ENCODE peak calls at places on chromosomes 7 and 10, in ten cellular contexts. One of them, this sample, is unnamed.

GRCh38 chr10:110337906-110338305 is 33.2 kb upstream of the SMNDC1 start:
- DNase-seq in esophagus squamous epithelium: no peak
- DNase-seq in adrenal gland: peak; percentile 56
- DNase-seq in K562: no peak
- DNase-seq in HCT116: no peak
- DNase-seq in Peyer's patch: no peak
- DNase-seq in gastrocnemius medialis: no peak
- DNase-seq in thyroid gland: peak; percentile 26
- DNase-seq in transverse colon: no peak
- DNase-seq in HepG2: no peak
- DNase-seq in this sample: no peak

GRCh38 chr7:44536090-44536489 is 5.0 kb downstream of the NPC1L1 start:
- DNase-seq in esophagus squamous epithelium: no peak
- DNase-seq in adrenal gland: no peak
- DNase-seq in K562: no peak
- DNase-seq in HCT116: no peak
- DNase-seq in Peyer's patch: no peak
- DNase-seq in gastrocnemius medialis: no peak
- DNase-seq in thyroid gland: no peak
- DNase-seq in transverse colon: no peak
- DNase-seq in HepG2: no peak
- DNase-seq in this sample: no peak

GRCh38 chr10:75552171-75552570 is 120.7 kb downstream of the LRMDA start:
- DNase-seq in esophagus squamous epithelium: no peak
- DNase-seq in adrenal gland: no peak
- DNase-seq in K562: no peak
- DNase-seq in HCT116: no peak
- DNase-seq in Peyer's patch: no peak
- DNase-seq in gastrocnemius medialis: no peak
- DNase-seq in thyroid gland: no peak
- DNase-seq in transverse colon: no peak
- DNase-seq in HepG2: no peak
- DNase-seq in this sample: no peak

GRCh38 chr10:101158101-101159058 is 27.3 kb downstream of the TLX1 start:
- DNase-seq in esophagus squamous epithelium: no peak
- DNase-seq in adrenal gland: no peak
- DNase-seq in K562: no peak
- DNase-seq in HCT116: no peak
- DNase-seq in Peyer's patch: peak; percentile 24
- DNase-seq in gastrocnemius medialis: no peak
- DNase-seq in thyroid gland: no peak
- DNase-seq in transverse colon: no peak
- DNase-seq in HepG2: no peak
- DNase-seq in this sample: no peak

GRCh38 chr10:88979153-88979562 is 11.4 kb upstream of the FAS start:
- DNase-seq in esophagus squamous epithelium: no peak
- DNase-seq in adrenal gland: peak; percentile 73
- DNase-seq in K562: peak; percentile 16
- DNase-seq in HCT116: no peak
- DNase-seq in Peyer's patch: no peak
- DNase-seq in gastrocnemius medialis: peak; percentile 26
- DNase-seq in thyroid gland: no peak
- DNase-seq in transverse colon: no peak
- DNase-seq in HepG2: no peak
- DNase-seq in this sample: peak; percentile 56

GRCh38 chr7:2031496-2031895 is 201.2 kb downstream of the MAD1L1 start:
- DNase-seq in esophagus squamous epithelium: no peak
- DNase-seq in adrenal gland: no peak
- DNase-seq in K562: no peak
- DNase-seq in HCT116: no peak
- DNase-seq in Peyer's patch: no peak
- DNase-seq in gastrocnemius medialis: no peak
- DNase-seq in thyroid gland: no peak
- DNase-seq in transverse colon: no peak
- DNase-seq in HepG2: no peak
- DNase-seq in this sample: no peak

GRCh38 chr7:116097365-116098009 is 66.9 kb upstream of the TFEC start:
- DNase-seq in esophagus squamous epithelium: no peak
- DNase-seq in adrenal gland: no peak
- DNase-seq in K562: peak; percentile 28
- DNase-seq in HCT116: peak; percentile 75
- DNase-seq in Peyer's patch: no peak
- DNase-seq in gastrocnemius medialis: no peak
- DNase-seq in thyroid gland: no peak
- DNase-seq in transverse colon: no peak
- DNase-seq in HepG2: peak; percentile 57
- DNase-seq in this sample: peak; percentile 47

GRCh38 chr7:158424011-158424410 is 163.6 kb downstream of the PTPRN2 start:
- DNase-seq in esophagus squamous epithelium: no peak
- DNase-seq in adrenal gland: no peak
- DNase-seq in K562: no peak
- DNase-seq in HCT116: no peak
- DNase-seq in Peyer's patch: peak; percentile 14
- DNase-seq in gastrocnemius medialis: no peak
- DNase-seq in thyroid gland: no peak
- DNase-seq in transverse colon: no peak
- DNase-seq in HepG2: no peak
- DNase-seq in this sample: no peak

DNA sequence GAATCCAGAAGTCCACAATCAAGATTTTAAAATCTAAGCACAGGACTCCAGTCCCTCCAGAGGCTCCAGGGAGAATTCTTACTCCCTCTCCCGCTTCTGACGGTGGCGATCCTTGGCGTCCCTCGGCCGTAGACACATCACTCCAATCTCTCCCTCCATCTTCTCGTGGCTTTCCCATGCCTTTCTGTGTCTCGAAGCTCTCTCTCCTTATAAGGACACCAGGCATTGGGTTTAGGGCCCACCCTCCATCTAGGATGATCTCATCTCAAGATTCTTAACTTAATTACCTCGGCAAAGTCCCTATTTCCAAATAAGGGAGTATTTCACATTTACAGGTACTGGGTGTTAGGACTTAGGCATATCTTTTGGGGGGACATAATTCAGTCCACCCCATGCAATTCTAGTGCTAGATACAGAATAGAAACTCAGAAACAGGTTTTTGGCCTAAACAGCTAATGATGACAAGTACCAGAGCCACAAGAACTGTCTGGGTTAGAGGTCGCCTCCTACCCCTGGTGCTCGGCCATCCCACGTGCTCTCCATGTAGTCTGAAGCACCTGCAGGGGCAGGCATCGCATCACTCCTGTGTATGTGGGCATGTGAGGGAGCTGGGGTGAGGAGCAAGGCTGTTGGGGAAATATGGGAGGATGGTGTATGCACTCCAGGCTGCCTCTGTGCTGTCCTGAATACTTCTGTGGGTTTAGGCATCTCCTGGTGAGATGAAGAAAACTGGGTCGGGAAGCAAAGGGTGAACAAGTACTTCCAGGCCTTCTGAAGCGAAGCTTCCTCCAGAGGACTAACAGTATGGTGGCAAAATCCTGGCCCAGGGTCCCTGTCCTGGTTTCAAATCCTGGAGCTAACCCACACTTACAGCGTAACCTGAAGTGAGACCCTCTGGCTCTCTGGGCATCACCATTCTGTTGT is 298.3 kb upstream of the ZMIZ1 start:
- DNase-seq in esophagus squamous epithelium: no peak
- DNase-seq in adrenal gland: no peak
- DNase-seq in K562: no peak
- DNase-seq in HCT116: no peak
- DNase-seq in Peyer's patch: peak; percentile 15
- DNase-seq in gastrocnemius medialis: no peak
- DNase-seq in thyroid gland: no peak
- DNase-seq in transverse colon: no peak
- DNase-seq in HepG2: no peak
- DNase-seq in this sample: no peak
- TF ChIP-seq POLR2A in esophagus squamous epithelium: no peak
- TF ChIP-seq POLR2A in adrenal gland: no peak
- TF ChIP-seq POLR2A in K562: no peak
- TF ChIP-seq POLR2A in HCT116: no peak
- TF ChIP-seq POLR2A in Peyer's patch: no peak
- TF ChIP-seq POLR2A in gastrocnemius medialis: no peak
- TF ChIP-seq POLR2A in thyroid gland: no peak
- TF ChIP-seq POLR2A in transverse colon: no peak
- TF ChIP-seq POLR2A in HepG2: no peak
- TF ChIP-seq POLR2A in this sample: no peak

DNA sequence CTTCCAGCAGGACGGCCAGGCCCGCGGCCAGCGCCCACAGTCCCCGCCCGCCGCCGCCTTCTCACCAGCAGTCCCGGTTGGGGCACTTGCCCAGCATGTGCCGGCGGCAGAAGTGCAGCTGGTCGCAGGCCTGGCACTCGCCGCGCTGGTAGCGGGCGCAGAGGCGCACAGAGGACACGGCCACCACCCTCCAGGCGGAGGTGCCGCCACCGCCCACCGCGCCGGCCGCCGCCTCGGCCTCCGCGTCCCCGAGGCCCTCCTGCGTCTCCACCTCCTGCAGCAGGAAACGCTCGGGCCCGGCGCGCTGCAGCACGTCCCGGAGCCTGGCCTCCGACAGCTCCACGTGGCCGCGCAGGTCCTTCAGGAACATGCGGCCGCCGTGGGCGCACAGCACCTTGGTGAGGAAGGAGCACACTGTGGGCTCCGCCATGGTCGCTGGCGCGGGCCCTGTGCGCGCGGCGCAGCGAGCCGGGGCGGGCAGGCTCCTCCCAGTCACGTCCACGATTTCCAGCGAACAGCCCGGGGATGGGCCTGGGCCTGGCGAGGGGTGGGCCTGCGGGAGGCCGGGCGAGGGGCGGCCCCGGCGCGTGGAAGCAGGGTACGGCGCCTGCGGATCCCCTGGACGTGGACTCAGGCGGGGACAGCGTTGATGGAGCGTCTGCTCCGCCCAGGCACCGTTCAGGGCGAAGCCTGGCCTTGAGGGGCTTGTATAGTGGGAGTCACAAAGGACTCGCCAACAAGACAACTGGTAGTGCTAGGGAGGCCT is at the start of gene ZC3HAV1L:
- DNase-seq in esophagus squamous epithelium: no peak
- DNase-seq in adrenal gland: peak; percentile 63
- DNase-seq in K562: no peak
- DNase-seq in HCT116: peak; percentile 27
- DNase-seq in Peyer's patch: peak; percentile 60
- DNase-seq in gastrocnemius medialis: no peak
- DNase-seq in thyroid gland: peak; percentile 83
- DNase-seq in transverse colon: peak; percentile 46
- DNase-seq in HepG2: peak; percentile 31
- DNase-seq in this sample: no peak
- TF ChIP-seq POLR2A in esophagus squamous epithelium: no peak
- TF ChIP-seq POLR2A in adrenal gland: no peak
- TF ChIP-seq POLR2A in K562: no peak
- TF ChIP-seq POLR2A in HCT116: peak; percentile 91
- TF ChIP-seq POLR2A in Peyer's patch: no peak
- TF ChIP-seq POLR2A in gastrocnemius medialis: peak; percentile 8
- TF ChIP-seq POLR2A in thyroid gland: peak; percentile 88
- TF ChIP-seq POLR2A in transverse colon: peak; percentile 48
- TF ChIP-seq POLR2A in HepG2: peak; percentile 85
- TF ChIP-seq POLR2A in this sample: peak; percentile 52

GRCh38 chr7:26193432-26194206 is 6.9 kb downstream of the HNRNPA2B1 start:
- DNase-seq in esophagus squamous epithelium: no peak
- DNase-seq in adrenal gland: no peak
- DNase-seq in K562: no peak
- DNase-seq in HCT116: no peak
- DNase-seq in Peyer's patch: no peak
- DNase-seq in gastrocnemius medialis: no peak
- DNase-seq in thyroid gland: no peak
- DNase-seq in transverse colon: no peak
- DNase-seq in HepG2: no peak
- DNase-seq in this sample: no peak

GRCh38 chr7:26196305-26196704 is 4.2 kb downstream of the HNRNPA2B1 start:
- DNase-seq in esophagus squamous epithelium: no peak
- DNase-seq in adrenal gland: no peak
- DNase-seq in K562: no peak
- DNase-seq in HCT116: no peak
- DNase-seq in Peyer's patch: no peak
- DNase-seq in gastrocnemius medialis: no peak
- DNase-seq in thyroid gland: no peak
- DNase-seq in transverse colon: no peak
- DNase-seq in HepG2: no peak
- DNase-seq in this sample: no peak

GRCh38 chr7:26197153-26198115 is 3.1 kb downstream of the HNRNPA2B1 start:
- DNase-seq in esophagus squamous epithelium: no peak
- DNase-seq in adrenal gland: no peak
- DNase-seq in K562: no peak
- DNase-seq in HCT116: no peak
- DNase-seq in Peyer's patch: no peak
- DNase-seq in gastrocnemius medialis: no peak
- DNase-seq in thyroid gland: no peak
- DNase-seq in transverse colon: no peak
- DNase-seq in HepG2: no peak
- DNase-seq in this sample: no peak

GRCh38 chr7:26195182-26195581 is 5.4 kb downstream of the HNRNPA2B1 start:
- DNase-seq in esophagus squamous epithelium: no peak
- DNase-seq in adrenal gland: no peak
- DNase-seq in K562: no peak
- DNase-seq in HCT116: no peak
- DNase-seq in Peyer's patch: no peak
- DNase-seq in gastrocnemius medialis: no peak
- DNase-seq in thyroid gland: no peak
- DNase-seq in transverse colon: no peak
- DNase-seq in HepG2: no peak
- DNase-seq in this sample: no peak

DNA sequence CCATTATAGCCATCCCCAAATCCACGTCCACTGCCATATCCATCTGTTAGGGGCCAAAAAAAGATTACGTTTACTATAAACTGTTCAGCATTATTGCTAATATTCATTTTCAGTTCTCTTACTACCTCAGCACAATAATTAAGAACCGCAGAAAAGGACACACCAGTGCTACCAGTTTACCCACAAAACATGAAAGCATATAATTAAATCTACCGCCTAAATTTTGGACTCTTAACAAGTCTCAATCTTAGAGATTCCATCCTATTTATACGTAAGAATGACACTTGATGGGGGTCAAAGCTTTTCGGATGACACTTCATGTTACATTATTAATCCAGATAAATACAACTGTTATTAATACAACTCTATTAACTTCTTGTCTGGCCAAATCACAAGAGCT is 4.7 kb downstream of the HNRNPA2B1 start:
- DNase-seq in esophagus squamous epithelium: no peak
- DNase-seq in adrenal gland: no peak
- DNase-seq in K562: no peak
- DNase-seq in HCT116: no peak
- DNase-seq in Peyer's patch: no peak
- DNase-seq in gastrocnemius medialis: no peak
- DNase-seq in thyroid gland: no peak
- DNase-seq in transverse colon: no peak
- DNase-seq in HepG2: no peak
- DNase-seq in this sample: no peak
- TF ChIP-seq POLR2A in esophagus squamous epithelium: no peak
- TF ChIP-seq POLR2A in adrenal gland: no peak
- TF ChIP-seq POLR2A in K562: no peak
- TF ChIP-seq POLR2A in HCT116: no peak
- TF ChIP-seq POLR2A in Peyer's patch: no peak
- TF ChIP-seq POLR2A in gastrocnemius medialis: no peak
- TF ChIP-seq POLR2A in thyroid gland: no peak
- TF ChIP-seq POLR2A in transverse colon: no peak
- TF ChIP-seq POLR2A in HepG2: no peak
- TF ChIP-seq POLR2A in this sample: no peak

GRCh38 chr7:100878013-100878412 is 3.1 kb downstream of the SRRT start:
- DNase-seq in esophagus squamous epithelium: no peak
- DNase-seq in adrenal gland: no peak
- DNase-seq in K562: no peak
- DNase-seq in HCT116: no peak
- DNase-seq in Peyer's patch: no peak
- DNase-seq in gastrocnemius medialis: no peak
- DNase-seq in thyroid gland: no peak
- DNase-seq in transverse colon: no peak
- DNase-seq in HepG2: no peak
- DNase-seq in this sample: no peak

GRCh38 chr7:100874300-100874576 is 665 bp upstream of the SRRT start:
- DNase-seq in esophagus squamous epithelium: no peak
- DNase-seq in adrenal gland: no peak
- DNase-seq in K562: no peak
- DNase-seq in HCT116: no peak
- DNase-seq in Peyer's patch: no peak
- DNase-seq in gastrocnemius medialis: no peak
- DNase-seq in thyroid gland: no peak
- DNase-seq in transverse colon: no peak
- DNase-seq in HepG2: no peak
- DNase-seq in this sample: no peak

GRCh38 chr7:100873599-100874299 is 1.2 kb upstream of the SRRT start:
- DNase-seq in esophagus squamous epithelium: no peak
- DNase-seq in adrenal gland: no peak
- DNase-seq in K562: no peak
- DNase-seq in HCT116: no peak
- DNase-seq in Peyer's patch: no peak
- DNase-seq in gastrocnemius medialis: no peak
- DNase-seq in thyroid gland: no peak
- DNase-seq in transverse colon: no peak
- DNase-seq in HepG2: no peak
- DNase-seq in this sample: no peak

GRCh38 chr7:100875356-100875751 is 451 bp downstream of the SRRT start:
- DNase-seq in esophagus squamous epithelium: no peak
- DNase-seq in adrenal gland: peak; percentile 66
- DNase-seq in K562: no peak
- DNase-seq in HCT116: no peak
- DNase-seq in Peyer's patch: no peak
- DNase-seq in gastrocnemius medialis: no peak
- DNase-seq in thyroid gland: no peak
- DNase-seq in transverse colon: no peak
- DNase-seq in HepG2: peak; percentile 40
- DNase-seq in this sample: no peak

DNA sequence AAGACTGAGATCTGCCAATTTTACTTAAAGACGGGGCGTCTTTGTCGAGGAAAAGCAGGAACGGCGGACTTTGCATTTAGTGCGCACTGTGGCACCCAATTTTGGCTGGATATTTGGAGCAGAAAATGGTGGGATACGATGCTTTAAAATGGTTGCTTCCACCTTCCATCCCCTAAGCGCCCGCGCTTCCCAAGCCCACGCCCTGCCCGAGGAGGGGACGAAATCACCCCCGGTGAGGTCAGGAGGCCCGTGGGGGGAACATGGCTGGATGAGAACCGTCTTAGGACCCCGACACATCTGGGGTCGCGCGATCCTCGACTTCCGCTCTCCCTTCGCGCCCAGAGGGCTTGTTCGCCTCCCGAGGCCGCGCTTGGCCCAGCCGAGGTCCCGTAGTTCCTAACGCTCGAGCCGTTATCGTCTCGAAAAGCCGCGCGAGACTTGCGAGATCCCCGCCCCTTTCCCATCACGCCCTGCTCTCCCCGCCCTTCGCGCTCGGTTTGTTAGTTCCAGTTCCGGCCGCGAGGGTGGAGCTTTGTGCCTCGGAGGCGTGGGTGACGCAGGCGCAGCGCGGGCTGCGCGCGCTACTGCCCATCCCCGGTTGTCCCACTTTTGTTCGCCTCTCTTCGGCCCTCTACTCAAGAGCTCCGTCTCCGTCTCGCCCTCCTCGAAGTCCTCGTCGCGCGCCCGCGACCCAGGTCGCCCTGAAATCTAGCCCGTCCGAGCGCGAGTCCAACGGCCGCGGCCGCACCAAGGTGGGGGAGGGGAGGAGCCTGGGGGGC is at the start of gene SRRT:
- DNase-seq in esophagus squamous epithelium: peak; percentile 95
- DNase-seq in adrenal gland: peak; percentile 98
- DNase-seq in K562: peak; percentile 99
- DNase-seq in HCT116: peak; percentile 96
- DNase-seq in Peyer's patch: peak; percentile 99
- DNase-seq in gastrocnemius medialis: peak; percentile 98
- DNase-seq in thyroid gland: peak; percentile 99
- DNase-seq in transverse colon: peak; percentile 99
- DNase-seq in HepG2: peak; percentile 94
- DNase-seq in this sample: peak; percentile 86
- TF ChIP-seq POLR2A in esophagus squamous epithelium: no peak
- TF ChIP-seq POLR2A in adrenal gland: peak; percentile 79
- TF ChIP-seq POLR2A in K562: peak; percentile 98
- TF ChIP-seq POLR2A in HCT116: peak; percentile 79
- TF ChIP-seq POLR2A in Peyer's patch: peak; percentile 95
- TF ChIP-seq POLR2A in gastrocnemius medialis: peak; percentile 98
- TF ChIP-seq POLR2A in thyroid gland: peak; percentile 90
- TF ChIP-seq POLR2A in transverse colon: peak; percentile 98
- TF ChIP-seq POLR2A in HepG2: peak; percentile 91
- TF ChIP-seq POLR2A in this sample: peak; percentile 84

This sample was measured in H54.